ENCODE peak calls at places on chromosome 7, in six cellular contexts. H, O, U, F, C and S are unnamed samples.

GRCh38 chr7:155377837-155378579 is 79.9 kb upstream of the EN2 start:
- DNase-seq in U (no peak), F (no peak), C (no peak), O (no peak), H (peak), S (peak)

GRCh38 chr7:85423209-85423895 is 236.5 kb upstream of the SEMA3D start:
- DNase-seq in C (no peak), U (no peak), H (no peak), O (no peak), F (no peak), S (no peak)

GRCh38 chr7:3013975-3014792 is 29.5 kb downstream of the CARD11 start:
- DNase-seq in C (no peak), H (no peak), F (no peak), U (no peak), O (no peak), S (no peak)

GRCh38 chr7:134669845-134670373 is 23.3 kb downstream of the BPGM start:
- DNase-seq in F (no peak), H (peak), U (peak), O (no peak), C (peak), S (peak)

GRCh38 chr7:96004598-96004997 is 232.2 kb downstream of the DYNC1I1 start:
- DNase-seq in U (peak), O (no peak), H (no peak), C (peak), F (no peak), S (no peak)

GRCh38 chr7:5445991-5446594 is 22.5 kb upstream of the TNRC18 start:
- DNase-seq in F (no peak), O (no peak), U (no peak), H (no peak), C (no peak), S (no peak)

GRCh38 chr7:130228840-130229239 is 21.2 kb downstream of the SSMEM1 start:
- DNase-seq in O (no peak), H (no peak), C (peak), U (no peak), F (no peak), S (no peak)

GRCh38 chr7:51316666-51317581 is at the start of gene COBL:
- DNase-seq in C (no peak), H (no peak), U (no peak), F (no peak), O (peak), S (peak)

GRCh38 chr7:142024547-142024946 is 28.9 kb downstream of the MGAM start:
- DNase-seq in H (peak), F (no peak), O (no peak), U (no peak), C (no peak), S (no peak)

GRCh38 chr7:151867912-151868804 is 8.8 kb downstream of the PRKAG2 start:
- DNase-seq in O (peak), U (no peak), C (no peak), H (no peak), F (no peak), S (no peak)

GRCh38 chr7:152521420-152522337 is 85.9 kb upstream of the KMT2C start:
- DNase-seq in F (no peak), C (no peak), H (no peak), U (no peak), O (no peak), S (no peak)

GRCh38 chr7:112414855-112415490 is 35.3 kb upstream of the IFRD1 start:
- DNase-seq in H (peak), U (no peak), C (peak), F (peak), O (no peak), S (peak)

GRCh38 chr7:121395494-121395960 is 581 bp downstream of the FAM3C start:
- DNase-seq in O (no peak), U (no peak), F (peak), C (no peak), H (peak), S (peak)

GRCh38 chr7:78296689-78297371 is 498.3 kb downstream of the PHTF2 start:
- DNase-seq in F (no peak), H (no peak), U (no peak), C (peak), O (no peak), S (no peak)

GRCh38 chr7:23213755-23214154 is 31.9 kb downstream of the NUP42 start:
- DNase-seq in O (no peak), U (no peak), C (no peak), H (no peak), F (no peak), S (no peak)

GRCh38 chr7:48426966-48427555 is 255.8 kb downstream of the ABCA13 start:
- DNase-seq in U (no peak), C (no peak), F (no peak), H (peak), O (no peak), S (peak)

GRCh38 chr7:1881946-1882345 is 211.9 kb downstream of the ELFN1 start:
- DNase-seq in H (no peak), U (no peak), O (no peak), F (no peak), C (no peak), S (no peak)

GRCh38 chr7:82481499-82482097 is 38.0 kb upstream of the CACNA2D1 start:
- DNase-seq in C (no peak), H (peak), F (peak), O (no peak), U (peak), S (peak)

GRCh38 chr7:69204936-69205335 is 393.3 kb upstream of the AUTS2 start:
- DNase-seq in O (no peak), F (no peak), H (no peak), C (no peak), U (no peak), S (no peak)

GRCh38 chr7:98116656-98117461 is 10.2 kb downstream of the LMTK2 start:
- DNase-seq in F (peak), U (no peak), O (no peak), H (peak), C (no peak), S (peak)

GRCh38 chr7:51213618-51214017 is 103.0 kb downstream of the COBL start:
- DNase-seq in H (no peak), C (no peak), O (no peak), F (no peak), U (no peak), S (no peak)

GRCh38 chr7:79837915-79838314 is 296.7 kb upstream of the GNAI1 start:
- DNase-seq in U (no peak), F (no peak), H (peak), C (no peak), O (no peak), S (no peak)

GRCh38 chr7:148856035-148856881 is 27.8 kb downstream of the EZH2 start:
- DNase-seq in H (peak), U (peak), F (peak), O (no peak), C (no peak), S (peak)

GRCh38 chr7:4123823-4124222 is 558.3 kb upstream of the FOXK1 start:
- DNase-seq in C (peak), F (no peak), U (no peak), H (peak), O (no peak), S (peak)

GRCh38 chr7:43700059-43700501 is 29.2 kb downstream of the COA1 start:
- DNase-seq in F (no peak), H (peak), O (no peak), C (peak), U (peak), S (peak)

GRCh38 chr7:152162287-152162686 is 136.8 kb downstream of the GALNT11 start:
- DNase-seq in C (no peak), O (no peak), F (no peak), H (no peak), U (no peak), S (no peak)

GRCh38 chr7:21261627-21262564 is 166.0 kb upstream of the SP4 start:
- DNase-seq in U (no peak), C (peak), F (peak), H (peak), O (no peak), S (peak)

GRCh38 chr7:73350311-73351068 is 22.5 kb downstream of the FKBP6 start:
- DNase-seq in U (no peak), C (no peak), O (no peak), F (no peak), H (no peak), S (no peak)

GRCh38 chr7:47493971-47494370 is 87.9 kb downstream of the TNS3 start:
- DNase-seq in U (no peak), C (no peak), H (no peak), F (no peak), O (no peak), S (no peak)

GRCh38 chr7:22390512-22390911 is 33.6 kb upstream of the RAPGEF5 start:
- DNase-seq in F (no peak), O (no peak), U (no peak), H (no peak), C (no peak), S (no peak)

GRCh38 chr7:28180031-28180363 is 598 bp downstream of the JAZF1 start:
- DNase-seq in C (no peak), O (no peak), U (no peak), H (no peak), F (no peak), S (no peak)

GRCh38 chr7:117225536-117225935 is 97.3 kb downstream of the WNT2 start:
- DNase-seq in O (no peak), H (no peak), U (no peak), F (no peak), C (no peak), S (no peak)

GRCh38 chr7:115363916-115364315 is 442.0 kb downstream of the MDFIC start:
- DNase-seq in C (no peak), U (no peak), H (peak), F (no peak), O (no peak), S (no peak)

GRCh38 chr7:26122745-26123144 is 29.3 kb upstream of the NFE2L3 start:
- DNase-seq in H (no peak), O (no peak), C (no peak), U (no peak), F (no peak), S (no peak)